ENCODE peak calls at places on chromosomes 4 and X, in five cellular contexts. H, C, S, U and X are unnamed samples.

GRCh38 chrX:122133478-122133877 is 1050.6 kb upstream of the GRIA3 start:
- DNase-seq in S (no peak), C (no peak), H (no peak), U (no peak), X (no peak)

GRCh38 chr4:184268574-184269160 is 51.0 kb upstream of the ENPP6 start:
- DNase-seq in H (no peak), C (no peak), U (no peak), S (no peak), X (no peak)

GRCh38 chr4:181950372-181951127 is 292.7 kb upstream of the TENM3 start:
- DNase-seq in C (no peak), U (peak; percentile 3), H (no peak), S (no peak), X (no peak)

GRCh38 chr4:8689741-8690140 is 97.2 kb downstream of the CPZ start:
- DNase-seq in C (no peak), S (no peak), U (no peak), H (no peak), X (no peak)

GRCh38 chrX:69503835-69504625 is at the start of gene NALF2:
- DNase-seq in S (no peak), U (no peak), C (peak; percentile 50), H (peak; percentile 45), X (no peak)

GRCh38 chrX:16594490-16594889 is 55.5 kb upstream of the S100G start:
- DNase-seq in H (no peak), C (no peak), S (no peak), U (no peak), X (no peak)

GRCh38 chr4:20532871-20533870 is 167.1 kb upstream of the PACRGL start:
- DNase-seq in S (no peak), C (peak; percentile 60), H (no peak), U (peak; percentile 7), X (no peak)

GRCh38 chrX:8027876-8028275 is 100.7 kb upstream of the PNPLA4 start:
- DNase-seq in S (no peak), H (no peak), C (no peak), U (no peak), X (no peak)

GRCh38 chr4:153522800-153523089 is 56.6 kb downstream of the TMEM131L start:
- DNase-seq in H (no peak), U (no peak), S (no peak), C (no peak), X (no peak)

GRCh38 chrX:989959-990510 is 222.4 kb downstream of the CRLF2 start:
- DNase-seq in C (no peak), U (peak; percentile 95), H (peak; percentile 76), S (peak; percentile 91), X (peak; percentile 93)
- H3K4me3 ChIP-seq in C (no peak overlapping the region), U (peak overlapping the region; percentile 45), H (peak overlapping the region; percentile 19), S (no peak overlapping the region), X (no peak overlapping the region)

GRCh38 chr4:40241026-40241425 is 44.2 kb downstream of the RHOH start:
- DNase-seq in S (peak; percentile 9), U (no peak), H (no peak), C (no peak), X (no peak)

GRCh38 chr4:40240040-40240653 is 43.3 kb downstream of the RHOH start:
- DNase-seq in H (no peak), C (peak; percentile 29), U (no peak), S (peak; percentile 31), X (no peak)

GRCh38 chr4:40238008-40238699 is 41.3 kb downstream of the RHOH start:
- DNase-seq in C (no peak), U (no peak), H (no peak), S (peak; percentile 39), X (peak; percentile 38)

GRCh38 chr4:40241936-40242590 is 45.2 kb downstream of the RHOH start:
- DNase-seq in S (peak; percentile 44), C (no peak), U (no peak), H (no peak), X (peak; percentile 47)

GRCh38 chr4:40238700-40239548 is 42.1 kb downstream of the RHOH start:
- DNase-seq in U (no peak), H (no peak), C (no peak), S (peak; percentile 73), X (peak; percentile 73)
- H3K27ac ChIP-seq in U (no peak overlapping the region), H (peak overlapping the region; percentile 25), C (no peak overlapping the region), S (peak overlapping the region; percentile 58), X (peak overlapping the region; percentile 91)

DNA sequence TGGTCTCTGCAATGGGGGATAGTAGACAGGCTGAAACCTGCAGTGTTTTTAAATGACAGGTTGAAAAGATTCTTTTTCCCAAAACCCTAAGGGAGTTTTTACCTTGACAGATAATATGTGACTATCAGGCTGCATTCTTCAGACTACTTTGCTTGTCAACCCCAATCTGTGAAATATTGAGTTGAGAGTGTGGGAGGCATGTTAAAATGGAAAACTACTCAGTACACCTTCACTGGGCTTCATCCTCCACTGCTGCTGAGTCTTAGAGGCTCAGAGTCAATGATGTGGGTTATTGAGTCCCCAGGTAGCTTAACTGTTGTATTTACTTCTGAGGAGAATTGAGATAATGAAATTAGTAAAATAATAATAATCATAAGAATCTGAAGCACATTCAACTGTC is 274.9 kb downstream of the GASK1B start:
- DNase-seq in C (no peak), H (no peak), S (no peak), U (no peak), X (no peak)
- H3K4me3 ChIP-seq in C (no peak overlapping the region), H (no peak overlapping the region), S (no peak overlapping the region), U (no peak overlapping the region), X (no peak overlapping the region)

GRCh38 chrX:27889878-27890277 is 82.1 kb downstream of the MAGEB10 start:
- DNase-seq in S (no peak), C (no peak), H (no peak), U (no peak), X (no peak)
- H3K27ac ChIP-seq in S (no peak overlapping the region), C (peak overlapping the region; percentile 51), H (no peak overlapping the region), U (no peak overlapping the region), X (no peak overlapping the region)

GRCh38 chr4:54104907-54105306 is 4.9 kb downstream of the GSX2 start:
- DNase-seq in H (no peak), U (no peak), S (no peak), C (no peak), X (no peak)
- H3K4me3 ChIP-seq in H (no peak overlapping the region), U (no peak overlapping the region), S (no peak overlapping the region), C (no peak overlapping the region), X (no peak overlapping the region)

GRCh38 chr4:7158081-7158750 is 34.1 kb upstream of the SORCS2 start:
- DNase-seq in S (peak; percentile 31), C (no peak), H (peak; percentile 14), U (no peak), X (no peak)
- H3K27ac ChIP-seq in S (no peak overlapping the region), C (no peak overlapping the region), H (no peak overlapping the region), U (no peak overlapping the region), X (no peak overlapping the region)

GRCh38 chr4:174789666-174790065 is 39.4 kb downstream of the GLRA3 start:
- DNase-seq in H (no peak), C (peak; percentile 30), U (no peak), S (no peak), X (no peak)

GRCh38 chr4:174794706-174795105 is 34.3 kb downstream of the GLRA3 start:
- DNase-seq in U (no peak), C (peak; percentile 90), H (no peak), S (no peak), X (no peak)
- H3K4me3 ChIP-seq in U (no peak overlapping the region), C (no peak overlapping the region), H (no peak overlapping the region), S (no peak overlapping the region), X (no peak overlapping the region)